ENCODE peak calls at places on chromosomes 5 and 9, in seven cellular contexts. Y is coronary artery; E is choroid plexus epithelial cell; C is stimulated activated CD8-positive, alpha-beta memory T cell treated with anti-CD3 and anti-CD28 coated beads, Interleukin-4, amount 100 ng/mL, for 1 hour; Q is HuH-7; A is fibroblast of lung; D is Calu3. L is an unnamed sample.

GRCh38 chr5:61055434-61056006 is 106.7 kb downstream of the SMIM15 start:
- DNase-seq in C (no peak), D (peak), A (peak), E (peak), Y (no peak), Q (peak), L (peak)

GRCh38 chr5:158456756-158457155 is 597.8 kb upstream of the CLINT1 start:
- DNase-seq in C (no peak), E (peak), Q (no peak), A (peak), D (no peak), Y (no peak), L (peak)

GRCh38 chr9:16368425-16369087 is 501.9 kb downstream of the BNC2 start:
- DNase-seq in D (no peak), Y (no peak), C (no peak), A (no peak), Q (no peak), E (no peak), L (peak)

GRCh38 chr5:168086104-168086610 is 205.3 kb upstream of the WWC1 start:
- DNase-seq in A (no peak), E (no peak), C (no peak), Q (peak), D (peak), Y (no peak), L (peak)

GRCh38 chr9:80175286-80175906 is 603.6 kb downstream of the TLE4 start:
- DNase-seq in A (peak), E (peak), Y (no peak), C (no peak), Q (peak), D (peak), L (peak)

GRCh38 chr5:34930527-34930844 is 1.1 kb downstream of the DNAJC21 start:
- DNase-seq in E (peak), Q (no peak), C (no peak), D (no peak), Y (no peak), A (peak), L (peak)

GRCh38 chr9:104993291-104993963 is 65.5 kb upstream of the ABCA1 start:
- DNase-seq in E (peak), D (no peak), Q (no peak), C (no peak), Y (peak), A (peak), L (peak)

GRCh38 chr5:88824892-88825781 is 57.8 kb downstream of the MEF2C start:
- DNase-seq in Q (no peak), E (peak), A (peak), Y (no peak), C (no peak), D (no peak), L (peak)

GRCh38 chr9:111952559-111952958 is 55.9 kb downstream of the UGCG start:
- DNase-seq in D (no peak), A (peak), Y (no peak), Q (no peak), E (peak), C (no peak), L (peak)

GRCh38 chr9:83444110-83444509 is 94.1 kb downstream of the FRMD3 start:
- DNase-seq in E (no peak), Q (no peak), C (no peak), Y (peak), D (no peak), A (no peak), L (peak)